ENCODE peak calls at places on chromosomes 3 and 15, in eight cellular contexts. D, I, U, Z, R, M, T and H are unnamed samples.

GRCh38 chr15:82709081-82709420 is 624 bp downstream of the AP3B2 start:
- DNase-seq in D (no peak), I (no peak), U (no peak), Z (no peak), R (no peak), M (no peak), T (no peak), H (peak)

GRCh38 chr3:73609655-73610054 is 15.1 kb downstream of the PDZRN3 start:
- DNase-seq in D (no peak), I (no peak), U (no peak), Z (no peak), R (no peak), M (no peak), T (no peak), H (no peak)

GRCh38 chr3:120172070-120172469 is 77.8 kb upstream of the GSK3B start:
- DNase-seq in D (peak), I (peak), U (no peak), Z (no peak), R (no peak), M (peak), T (no peak), H (peak)

GRCh38 chr3:159082514-159082913 is 280.7 kb downstream of the MFSD1 start:
- DNase-seq in D (no peak), I (peak), U (no peak), Z (no peak), R (peak), M (peak), T (no peak), H (peak)

GRCh38 chr15:87792250-87793030 is 464.1 kb downstream of the NTRK3 start:
- DNase-seq in D (no peak), I (peak), U (no peak), Z (no peak), R (no peak), M (no peak), T (no peak), H (peak)

GRCh38 chr15:66580643-66581042 is 14.8 kb upstream of the LCTL start:
- DNase-seq in D (peak), I (peak), U (no peak), Z (no peak), R (no peak), M (peak), T (no peak), H (no peak)

GRCh38 chr15:96276438-96277210 is 53.9 kb upstream of the NR2F2 start:
- DNase-seq in D (no peak), I (peak), U (no peak), Z (no peak), R (peak), M (peak), T (no peak), H (peak)

GRCh38 chr3:149716984-149717383 is 35.3 kb downstream of the COMMD2 start:
- DNase-seq in D (no peak), I (no peak), U (no peak), Z (no peak), R (no peak), M (no peak), T (no peak), H (no peak)

GRCh38 chr3:53166781-53167291 is 5.8 kb downstream of the PRKCD start:
- DNase-seq in D (peak), I (peak), U (no peak), Z (peak), R (peak), M (peak), T (no peak), H (peak)

GRCh38 chr15:34889486-34889885 is 80.1 kb downstream of the AQR start:
- DNase-seq in D (no peak), I (peak), U (no peak), Z (no peak), R (no peak), M (peak), T (no peak), H (peak)

GRCh38 chr3:119517112-119517511 is 18.8 kb downstream of the TIMMDC1 start:
- DNase-seq in D (no peak), I (no peak), U (no peak), Z (no peak), R (no peak), M (no peak), T (no peak), H (no peak)

GRCh38 chr15:55237219-55238130 is 40.7 kb upstream of the RSL24D1 start:
- DNase-seq in D (no peak), I (no peak), U (no peak), Z (no peak), R (no peak), M (no peak), T (no peak), H (no peak)

GRCh38 chr3:14560110-14560509 is 20.0 kb upstream of the GRIP2 start:
- DNase-seq in D (no peak), I (no peak), U (no peak), Z (no peak), R (no peak), M (no peak), T (no peak), H (no peak)

GRCh38 chr3:40524571-40525285 is at the start of gene ZNF621:
- DNase-seq in D (peak), I (peak), U (peak), Z (peak), R (peak), M (peak), T (peak), H (peak)

GRCh38 chr15:41853191-41853590 is 14.5 kb downstream of the PLA2G4B start:
- DNase-seq in D (no peak), I (no peak), U (no peak), Z (no peak), R (no peak), M (no peak), T (no peak), H (no peak)

GRCh38 chr3:161821591-161821990 is 325.0 kb downstream of the OTOL1 start:
- DNase-seq in D (no peak), I (no peak), U (no peak), Z (no peak), R (no peak), M (no peak), T (no peak), H (no peak)

GRCh38 chr3:129625071-129625874 is 18.8 kb upstream of the PLXND1 start:
- DNase-seq in D (peak), I (no peak), U (no peak), Z (peak), R (no peak), M (no peak), T (no peak), H (no peak)

GRCh38 chr3:153927107-153927506 is 194.1 kb upstream of the ARHGEF26 start:
- DNase-seq in D (no peak), I (peak), U (no peak), Z (no peak), R (peak), M (peak), T (peak), H (peak)

GRCh38 chr3:156862338-156862737 is 36.2 kb downstream of the LEKR1 start:
- DNase-seq in D (no peak), I (no peak), U (no peak), Z (no peak), R (no peak), M (no peak), T (no peak), H (no peak)

GRCh38 chr3:67614195-67614594 is 40.2 kb downstream of the SUCLG2 start:
- DNase-seq in D (no peak), I (no peak), U (no peak), Z (no peak), R (no peak), M (no peak), T (no peak), H (no peak)

GRCh38 chr3:140035856-140036255 is 100.9 kb downstream of the CLSTN2 start:
- DNase-seq in D (no peak), I (no peak), U (no peak), Z (no peak), R (no peak), M (no peak), T (no peak), H (no peak)

GRCh38 chr3:178457506-178457905 is 78.7 kb upstream of the KCNMB2 start:
- DNase-seq in D (no peak), I (no peak), U (no peak), Z (no peak), R (no peak), M (no peak), T (no peak), H (no peak)

GRCh38 chr3:170907519-170908234 is 760 bp downstream of the EIF5A2 start:
- DNase-seq in D (no peak), I (peak), U (no peak), Z (peak), R (no peak), M (peak), T (no peak), H (no peak)